ENCODE peak calls at places on chromosomes 13 and 19, in six cellular contexts. L, J, G, C, Y and I are unnamed samples.

GRCh38 chr13:83589816-83590215 is 292.5 kb downstream of the SLITRK1 start:
- DNase-seq in G (no peak), C (no peak), Y (no peak), L (no peak), J (no peak), I (no peak)

GRCh38 chr13:30148171-30148754 is 159.1 kb downstream of the KATNAL1 start:
- DNase-seq in G (no peak), L (no peak), J (no peak), Y (no peak), C (no peak), I (no peak)

GRCh38 chr13:84399320-84400085 is 517.2 kb upstream of the SLITRK1 start:
- DNase-seq in G (no peak), J (no peak), L (peak; percentile 7), Y (no peak), C (no peak), I (no peak)

GRCh38 chr13:51803422-51804294 is at the start of gene DHRS12:
- DNase-seq in L (peak; percentile 82), C (peak; percentile 89), J (peak; percentile 43), Y (peak; percentile 58), G (peak; percentile 84), I (peak; percentile 66)

GRCh38 chr13:37959284-37959683 is 89.7 kb upstream of the TRPC4 start:
- DNase-seq in C (peak; percentile 65), Y (no peak), J (no peak), L (no peak), G (no peak), I (no peak)

GRCh38 chr19:29672933-29673336 is 7.7 kb downstream of the PLEKHF1 start:
- DNase-seq in Y (peak; percentile 69), L (no peak), G (no peak), J (no peak), C (no peak), I (no peak)

GRCh38 chr13:92959790-92960189 is 266.8 kb upstream of the GPC6 start:
- DNase-seq in L (no peak), C (no peak), Y (no peak), G (no peak), J (no peak), I (no peak)

GRCh38 chr13:98105929-98106336 is 37.0 kb upstream of the FARP1 start:
- DNase-seq in L (no peak), Y (no peak), C (peak; percentile 30), J (no peak), G (no peak), I (peak; percentile 59)

GRCh38 chr13:31069808-31070544 is 91.7 kb downstream of the HSPH1 start:
- DNase-seq in C (no peak), Y (no peak), J (no peak), L (no peak), G (no peak), I (no peak)

DNA sequence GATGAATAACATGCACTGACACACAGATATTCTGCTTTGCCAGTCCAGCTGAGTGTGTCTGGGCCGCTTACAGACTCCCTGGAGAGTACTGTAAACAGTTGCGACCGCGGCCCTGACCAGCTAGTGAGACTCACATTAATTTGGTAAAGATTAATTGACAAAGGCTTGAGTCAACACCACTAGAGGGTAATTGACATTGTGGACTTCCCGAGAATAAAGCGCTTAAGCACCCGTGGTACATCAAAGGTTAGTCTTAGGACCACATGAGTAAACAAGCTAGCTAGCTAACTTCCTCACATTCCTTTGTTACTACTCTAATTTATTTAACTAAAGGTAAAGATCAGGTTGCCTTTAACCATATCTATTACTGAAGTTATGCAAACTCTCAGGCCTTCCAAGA is 624.4 kb upstream of the ARGLU1 start:
- DNase-seq in C (no peak), L (no peak), Y (no peak), G (no peak), J (no peak), I (peak; percentile 43)
- TF ChIP-seq CEBPB in C (no peak), L (no peak), Y (no peak), G (no peak), J (no peak), I (no peak)

GRCh38 chr19:41586064-41586463 is 10.1 kb downstream of the CEACAM21 start:
- DNase-seq in Y (no peak), L (no peak), C (no peak), G (no peak), J (no peak), I (no peak)
- TF ChIP-seq CEBPB in Y (no peak), L (no peak), C (no peak), G (no peak), J (no peak), I (no peak)

GRCh38 chr13:109862627-109863026 is 76.2 kb upstream of the IRS2 start:
- DNase-seq in J (peak; percentile 15), G (no peak), C (no peak), L (no peak), Y (no peak), I (peak; percentile 80)
- TF ChIP-seq CEBPB in J (peak; percentile 19), G (no peak), C (no peak), L (no peak), Y (no peak), I (no peak)

GRCh38 chr13:102033719-102034446 is 368.0 kb downstream of the FGF14 start:
- DNase-seq in Y (no peak), L (no peak), C (no peak), G (no peak), J (no peak), I (no peak)
- TF ChIP-seq CEBPB in Y (no peak), L (no peak), C (no peak), G (no peak), J (no peak), I (no peak)

DNA sequence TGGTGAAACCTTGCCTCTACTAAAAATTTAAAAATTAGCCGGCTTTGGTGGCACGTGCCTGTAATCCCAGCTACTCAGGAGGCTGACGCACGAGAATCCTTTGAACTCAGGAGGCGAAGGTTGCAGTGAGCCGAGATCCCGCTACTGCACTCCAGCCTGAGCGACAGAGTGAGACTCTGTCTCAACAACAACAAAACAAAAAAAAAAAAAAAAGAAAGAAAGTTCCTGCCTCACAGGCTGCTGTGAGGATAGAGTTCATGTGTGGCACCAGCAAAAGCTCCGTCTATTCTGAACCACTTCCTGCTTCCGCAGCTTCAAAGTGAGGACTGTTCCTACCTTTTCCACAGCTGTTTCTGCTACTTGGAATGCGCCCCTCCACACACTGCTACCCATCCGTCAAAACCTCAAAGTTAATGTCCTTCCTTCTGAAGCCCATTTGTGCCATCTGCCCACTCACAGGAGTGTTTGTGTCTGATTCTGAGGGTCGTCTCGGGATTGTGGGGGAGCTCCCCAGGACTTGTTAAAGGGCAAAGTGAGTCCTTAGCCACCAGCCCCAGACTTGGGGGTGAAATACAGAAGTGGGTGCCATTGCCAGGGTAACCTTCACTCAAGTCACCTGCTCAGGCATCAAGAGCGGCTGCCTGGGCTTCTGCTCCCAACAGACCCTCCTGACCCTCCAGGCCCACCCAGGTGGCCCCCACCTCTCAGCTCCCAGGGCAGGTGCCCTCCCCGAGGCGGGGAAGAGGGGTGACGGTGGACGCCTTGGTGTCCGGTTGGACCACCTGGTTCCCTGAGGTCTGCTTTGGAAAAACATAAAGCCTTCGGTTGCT is 2.9 kb downstream of the MFSD12 start:
- DNase-seq in G (no peak), L (no peak), C (no peak), J (no peak), Y (no peak), I (no peak)
- TF ChIP-seq CEBPB in G (no peak), L (no peak), C (no peak), J (no peak), Y (no peak), I (no peak)